ENCODE peak calls at places on chromosomes 5 and 9, in five cellular contexts. B, F, R, Z and G are unnamed samples. For H3K36me3 and H3K4me1, the result is how much of the 10 kb centered on the place peaks cover.

GRCh38 chr5:113267361-113267900 is 167.4 kb downstream of the TSSK1B start:
- DNase-seq in B (no peak), F (no peak), R (no peak), Z (no peak), G (no peak)

GRCh38 chr5:86354664-86355063 is 263.1 kb upstream of the COX7C start:
- DNase-seq in B (no peak), F (no peak), R (no peak), Z (no peak), G (no peak)

GRCh38 chr5:1524799-1525623 is 1.3 kb upstream of the LPCAT1 start:
- DNase-seq in B (no peak), F (peak), R (peak), Z (no peak), G (peak)

GRCh38 chr9:78386746-78387145 is 89.8 kb downstream of the PSAT1 start:
- DNase-seq in B (no peak), F (no peak), R (no peak), Z (no peak), G (no peak)

GRCh38 chr5:179749857-179750508 is 17.4 kb downstream of the MAML1 start:
- DNase-seq in B (no peak), F (no peak), R (no peak), Z (no peak), G (no peak)

GRCh38 chr9:12708562-12709298 is 15.5 kb downstream of the TYRP1 start:
- DNase-seq in B (no peak), F (no peak), R (no peak), Z (no peak), G (no peak)

GRCh38 chr5:9654886-9655285 is 24.7 kb upstream of the TAS2R1 start:
- DNase-seq in B (no peak), F (no peak), R (no peak), Z (no peak), G (no peak)

GRCh38 chr9:111913159-111913558 is 16.5 kb downstream of the UGCG start:
- DNase-seq in B (no peak), F (no peak), R (no peak), Z (no peak), G (no peak)

GRCh38 chr9:26789959-26790358 is 102.6 kb downstream of the CAAP1 start:
- DNase-seq in B (no peak), F (no peak), R (no peak), Z (no peak), G (no peak)

GRCh38 chr9:118446962-118447490 is 742.8 kb downstream of the TLR4 start:
- DNase-seq in B (no peak), F (no peak), R (no peak), Z (no peak), G (no peak)

GRCh38 chr9:134243778-134244467 is 79.6 kb upstream of the RNU6ATAC start:
- DNase-seq in B (no peak), F (peak), R (no peak), Z (no peak), G (no peak)

GRCh38 chr9:124285903-124286291 is 28.1 kb downstream of the NEK6 start:
- DNase-seq in B (no peak), F (peak), R (peak), Z (peak), G (no peak)

GRCh38 chr5:99061711-99062110 is 132.9 kb upstream of the CHD1 start:
- DNase-seq in B (no peak), F (no peak), R (no peak), Z (no peak), G (no peak)

GRCh38 chr9:83544002-83544698 is 5.9 kb upstream of the FRMD3 start:
- DNase-seq in B (peak), F (no peak), R (no peak), Z (no peak), G (peak)

GRCh38 chr9:21317956-21318923 is 13.1 kb upstream of the IFNA5 start:
- DNase-seq in B (peak), F (no peak), R (no peak), Z (no peak), G (peak)

GRCh38 chr5:135031813-135032612 is 2.0 kb downstream of the PITX1 start:
- DNase-seq in B (peak), F (no peak), R (peak), Z (peak), G (no peak)

GRCh38 chr5:179326176-179326997 is 18.9 kb downstream of the ADAMTS2 start:
- DNase-seq in B (peak), F (no peak), R (peak), Z (peak), G (no peak)

GRCh38 chr5:30194595-30194994 is 998.9 kb upstream of the CDH6 start:
- DNase-seq in B (no peak), F (no peak), R (no peak), Z (no peak), G (no peak)

GRCh38 chr5:92525131-92525530 is 1055.9 kb downstream of the NR2F1-AS1 start:
- DNase-seq in B (no peak), F (no peak), R (no peak), Z (no peak), G (no peak)

GRCh38 chr5:79075646-79076426 is 6.3 kb downstream of the BHMT2 start:
- DNase-seq in B (no peak), F (no peak), R (no peak), Z (peak), G (no peak)

GRCh38 chr5:156474251-156474650 is 147.3 kb downstream of the SGCD start:
- DNase-seq in B (peak), F (no peak), R (peak), Z (peak), G (no peak)

GRCh38 chr9:114343471-114344187 is 14.0 kb downstream of the ORM2 start:
- DNase-seq in B (no peak), F (no peak), R (peak), Z (no peak), G (no peak)
- H3K36me3 ChIP-seq in B (under half), F (half or more), R (under half), Z (half or more), G (under half)

DNA sequence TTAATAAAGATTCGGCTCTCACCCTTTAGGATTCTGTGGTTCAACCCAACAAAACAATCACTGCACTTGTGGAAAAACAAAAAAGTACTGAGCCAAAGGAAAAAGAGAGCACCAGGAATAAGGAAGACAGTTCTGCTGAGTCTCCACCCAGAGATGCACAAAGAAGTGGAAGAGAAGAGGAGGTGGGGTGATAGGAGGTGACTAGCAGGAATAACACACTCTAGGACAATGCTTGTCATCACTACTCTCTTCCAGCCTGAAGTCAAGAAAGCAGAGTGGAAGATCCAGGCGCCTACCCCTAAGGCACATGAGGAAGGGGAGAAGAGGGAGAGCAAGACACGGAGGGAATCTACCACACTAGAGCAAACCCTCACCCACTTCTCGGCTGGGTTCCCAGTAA is 1.8 kb downstream of the SLIT3 start:
- DNase-seq in B (no peak), F (peak), R (no peak), Z (no peak), G (no peak)
- H3K4me1 ChIP-seq in B (under half), F (under half), R (under half), Z (under half), G (half or more)

GRCh38 chr5:32123058-32123805 is 50.9 kb downstream of the GOLPH3 start:
- DNase-seq in B (no peak), F (no peak), R (no peak), Z (no peak), G (no peak)

GRCh38 chr5:32123889-32124676 is 50.0 kb downstream of the GOLPH3 start:
- DNase-seq in B (no peak), F (no peak), R (no peak), Z (no peak), G (no peak)

GRCh38 chr5:32129074-32129598 is 45.0 kb downstream of the GOLPH3 start:
- DNase-seq in B (no peak), F (no peak), R (no peak), Z (no peak), G (no peak)

GRCh38 chr5:32127759-32128158 is 46.4 kb downstream of the GOLPH3 start:
- DNase-seq in B (no peak), F (no peak), R (no peak), Z (no peak), G (no peak)

GRCh38 chr5:32126691-32127090 is 47.4 kb downstream of the GOLPH3 start:
- DNase-seq in B (no peak), F (no peak), R (no peak), Z (no peak), G (no peak)
- H3K36me3 ChIP-seq in B (under half), F (under half), R (under half), Z (under half), G (under half)

GRCh38 chr9:136991993-136992818 is at the start of gene PAXX:
- DNase-seq in B (peak), F (peak), R (peak), Z (peak), G (peak)
- H3K4me1 ChIP-seq in B (under half), F (under half), R (under half), Z (half or more), G (under half)

GRCh38 chr9:104842698-104843097 is 78.8 kb downstream of the NIPSNAP3B start:
- DNase-seq in B (peak), F (no peak), R (no peak), Z (no peak), G (no peak)
- H3K36me3 ChIP-seq in B (under half), F (under half), R (under half), Z (half or more), G (under half)

DNA sequence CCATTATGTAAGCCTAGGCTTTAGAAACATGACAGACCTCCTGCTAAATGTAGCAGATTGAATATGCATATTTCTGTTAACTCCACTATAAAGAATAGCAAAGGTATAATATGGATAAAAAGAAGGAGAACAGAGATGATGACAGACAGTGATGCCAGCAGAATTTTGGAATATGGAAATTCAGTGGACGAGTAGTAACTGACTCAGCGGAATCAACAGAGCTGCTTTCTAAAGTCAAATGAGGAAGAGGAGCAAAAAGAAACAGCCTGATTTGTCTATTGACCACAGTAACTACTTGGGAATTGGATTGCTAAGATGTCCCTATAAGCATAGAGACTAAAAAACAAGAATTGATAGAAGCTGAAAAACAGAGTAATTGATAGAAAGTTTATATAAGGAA is 8.0 kb downstream of the GPR21 start:
- DNase-seq in B (no peak), F (no peak), R (no peak), Z (no peak), G (no peak)
- H3K4me1 ChIP-seq in B (under half), F (under half), R (under half), Z (under half), G (under half)

GRCh38 chr9:33068991-33069390 is 7.5 kb downstream of the SMU1 start:
- DNase-seq in B (no peak), F (no peak), R (no peak), Z (no peak), G (no peak)

GRCh38 chr9:33065157-33066076 is 11.1 kb downstream of the SMU1 start:
- DNase-seq in B (no peak), F (no peak), R (no peak), Z (no peak), G (no peak)
- H3K36me3 ChIP-seq in B (under half), F (under half), R (under half), Z (half or more), G (under half)